ENCODE peak calls at places on chromosomes 3 and 15, in seven cellular contexts. L, F, W, G, T, C and V are unnamed samples.
A peak's percentile ranks its signal among the peaks of the same experiment; 100 is the strongest.

GRCh38 chr15:56099311-56099710 is 105.9 kb upstream of the NEDD4 start:
- DNase-seq in F (no peak), L (no peak), T (no peak), W (no peak), G (no peak), C (no peak), V (no peak)

GRCh38 chr3:66121288-66121687 is 82.6 kb upstream of the MAGI1 start:
- DNase-seq in T (peak; percentile 27), G (no peak), L (no peak), C (no peak), F (no peak), W (peak; percentile 15), V (no peak)

GRCh38 chr3:194906970-194907629 is 221.4 kb downstream of the FAM43A start:
- DNase-seq in C (no peak), T (no peak), W (peak; percentile 67), F (no peak), G (peak; percentile 32), L (no peak), V (no peak)

GRCh38 chr15:92618121-92618520 is 37.5 kb downstream of the FAM174B start:
- DNase-seq in T (no peak), F (no peak), C (no peak), G (no peak), L (no peak), W (no peak), V (no peak)

GRCh38 chr15:71962537-71962936 is 152.2 kb downstream of the NR2E3 start:
- DNase-seq in G (no peak), C (no peak), T (no peak), W (no peak), F (peak; percentile 3), L (no peak), V (no peak)

GRCh38 chr3:21893250-21893649 is 142.2 kb upstream of the ZNF385D start:
- DNase-seq in G (no peak), F (no peak), T (peak; percentile 49), L (no peak), C (no peak), W (no peak), V (no peak)

GRCh38 chr3:89038864-89039263 is 68.6 kb upstream of the EPHA3 start:
- DNase-seq in L (no peak), F (no peak), T (no peak), G (no peak), W (no peak), C (no peak), V (no peak)

GRCh38 chr3:29515451-29515850 is 234.6 kb downstream of the RBMS3 start:
- DNase-seq in F (peak; percentile 58), C (no peak), T (peak; percentile 63), L (no peak), W (peak; percentile 47), G (peak; percentile 76), V (peak; percentile 38)

GRCh38 chr3:183308746-183309145 is 55.7 kb downstream of the B3GNT5 start:
- DNase-seq in L (no peak), T (no peak), C (no peak), W (no peak), G (no peak), F (no peak), V (no peak)

GRCh38 chr3:8981700-8982099 is 18.4 kb upstream of the RAD18 start:
- DNase-seq in L (no peak), T (no peak), G (no peak), C (no peak), F (no peak), W (no peak), V (no peak)

GRCh38 chr3:37559461-37559860 is 302.2 kb upstream of the CTDSPL start:
- DNase-seq in W (peak; percentile 36), T (peak; percentile 55), G (no peak), F (no peak), C (no peak), L (peak; percentile 71), V (no peak)

GRCh38 chr15:49265911-49266310 is 95.9 kb downstream of the GALK2 start:
- DNase-seq in L (no peak), W (no peak), C (no peak), T (no peak), F (no peak), G (no peak), V (no peak)

GRCh38 chr3:103991461-103992115 is 1375.1 kb upstream of the ALCAM start:
- DNase-seq in C (peak; percentile 6), F (peak; percentile 41), G (peak; percentile 49), L (peak; percentile 51), T (peak; percentile 45), W (no peak), V (no peak)

GRCh38 chr15:51387699-51388041 is 46.2 kb downstream of the GLDN start:
- DNase-seq in C (no peak), W (no peak), F (no peak), T (no peak), G (no peak), L (no peak), V (no peak)

GRCh38 chr15:34154725-34155204 is 52.9 kb downstream of the PGBD4 start:
- DNase-seq in L (no peak), G (peak; percentile 23), W (peak; percentile 28), F (no peak), T (peak; percentile 4), C (no peak), V (peak; percentile 47)

GRCh38 chr3:150062492-150062891 is 91.8 kb upstream of the PFN2 start:
- DNase-seq in F (no peak), T (peak; percentile 79), W (peak; percentile 44), G (no peak), C (peak; percentile 79), L (peak; percentile 31), V (no peak)

GRCh38 chr3:193960485-193961172 is 175.3 kb upstream of the HES1 start:
- DNase-seq in G (no peak), W (no peak), T (peak; percentile 73), F (no peak), L (no peak), C (no peak), V (no peak)

GRCh38 chr15:93467327-93467726 is 378.3 kb upstream of the RGMA start:
- DNase-seq in C (no peak), T (no peak), F (no peak), G (peak; percentile 10), L (no peak), W (no peak), V (peak; percentile 89)

GRCh38 chr15:85564686-85565085 is 184.3 kb downstream of the AKAP13 start:
- DNase-seq in W (no peak), C (no peak), L (no peak), T (no peak), F (no peak), G (no peak), V (no peak)

GRCh38 chr15:95981209-95981608 is 349.3 kb upstream of the NR2F2 start:
- DNase-seq in C (no peak), G (no peak), F (no peak), W (no peak), L (no peak), T (no peak), V (no peak)

GRCh38 chr3:108946292-108947290 is 7.1 kb downstream of the GUCA1C start:
- DNase-seq in L (no peak), G (no peak), C (no peak), T (peak; percentile 56), W (no peak), F (no peak), V (peak; percentile 27)

DNA sequence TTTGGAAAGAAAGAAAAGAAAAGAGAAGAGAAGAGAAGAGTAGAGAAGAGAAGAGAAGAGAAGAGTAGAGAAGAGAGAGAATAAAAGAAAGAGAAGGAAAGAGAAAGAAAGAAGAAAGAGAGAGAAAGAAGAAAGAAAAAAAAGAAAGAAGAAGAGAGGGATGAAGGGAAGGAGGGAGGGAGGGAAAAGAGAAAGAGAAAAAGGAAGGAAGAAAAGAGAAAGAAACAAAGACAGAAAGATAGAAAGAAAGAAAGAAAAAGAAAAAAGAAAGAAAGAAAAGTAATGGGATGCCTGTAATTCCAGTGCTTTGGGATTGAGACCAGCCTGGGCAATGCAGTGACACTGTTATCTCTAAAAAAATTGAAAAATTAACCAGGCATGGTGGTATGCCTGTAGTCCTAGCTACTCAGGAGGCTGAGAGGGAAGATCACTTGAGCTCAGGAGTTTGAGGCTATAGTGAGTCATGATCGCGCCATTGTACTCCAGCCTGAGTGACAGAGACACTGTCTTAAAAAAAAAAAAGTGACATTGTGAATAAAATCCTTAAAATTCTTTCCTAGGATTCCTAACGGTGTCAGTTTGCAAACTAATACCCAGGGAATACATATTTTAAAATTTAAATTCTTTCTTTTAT is 1.7 kb downstream of the RASL12 start:
- DNase-seq in C (no peak), F (no peak), L (peak; percentile 30), G (peak; percentile 75), W (peak; percentile 72), T (no peak), V (no peak)
- H3K4me3 ChIP-seq in C (no peak overlapping the region), F (no peak overlapping the region), L (peak overlapping the region; percentile 51), G (no peak overlapping the region), W (peak overlapping the region; percentile 88), T (no peak overlapping the region), V (no peak overlapping the region)

DNA sequence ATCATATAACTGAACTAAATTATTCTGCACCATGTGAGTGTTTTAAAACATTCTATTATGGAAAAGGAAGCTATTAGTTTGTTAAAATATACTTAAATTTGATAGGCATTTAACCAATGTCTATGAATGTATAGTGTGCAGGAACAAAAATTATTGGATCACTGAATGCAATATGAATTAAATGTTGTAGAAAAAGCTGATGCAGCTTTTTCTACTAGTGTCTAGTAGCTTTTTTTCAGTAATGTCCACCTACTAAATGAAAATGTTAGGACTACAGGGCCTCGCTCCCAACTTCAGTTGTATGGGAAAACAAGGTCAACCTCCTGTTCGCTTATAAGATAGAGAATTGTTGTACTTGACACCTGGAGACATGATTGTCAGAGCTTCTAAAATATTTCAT is 335.0 kb downstream of the MECOM start:
- DNase-seq in G (no peak), L (no peak), T (no peak), F (no peak), W (no peak), C (no peak), V (no peak)
- H3K4me3 ChIP-seq in G (no peak overlapping the region), L (no peak overlapping the region), T (no peak overlapping the region), F (no peak overlapping the region), W (no peak overlapping the region), C (no peak overlapping the region), V (no peak overlapping the region)

DNA sequence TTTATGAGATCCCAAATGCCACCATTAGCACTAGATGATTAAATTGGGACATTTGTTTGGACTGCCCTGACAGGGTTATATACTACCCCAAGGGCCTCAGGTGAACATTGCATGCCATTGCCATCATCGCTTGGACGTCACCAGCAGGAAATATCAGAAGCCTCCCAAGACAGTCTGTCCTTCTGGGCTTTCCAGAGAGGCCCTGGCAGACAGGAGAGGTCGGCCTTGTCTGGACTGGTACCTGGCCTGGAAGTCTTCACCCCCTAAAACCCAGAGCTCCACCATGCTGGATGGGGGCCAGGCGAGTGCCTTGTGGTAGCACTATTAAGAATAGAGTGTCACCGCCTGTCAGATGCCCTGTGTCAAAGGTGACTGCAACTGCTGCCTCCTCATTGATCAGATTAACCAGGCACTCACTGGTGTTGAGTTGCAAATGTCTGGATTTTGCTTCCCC is 324.1 kb upstream of the RASGRP1 start:
- DNase-seq in G (no peak), C (no peak), F (no peak), T (no peak), L (peak; percentile 31), W (no peak), V (no peak)
- H3K4me3 ChIP-seq in G (no peak overlapping the region), C (no peak overlapping the region), F (no peak overlapping the region), T (no peak overlapping the region), L (no peak overlapping the region), W (no peak overlapping the region), V (no peak overlapping the region)

DNA sequence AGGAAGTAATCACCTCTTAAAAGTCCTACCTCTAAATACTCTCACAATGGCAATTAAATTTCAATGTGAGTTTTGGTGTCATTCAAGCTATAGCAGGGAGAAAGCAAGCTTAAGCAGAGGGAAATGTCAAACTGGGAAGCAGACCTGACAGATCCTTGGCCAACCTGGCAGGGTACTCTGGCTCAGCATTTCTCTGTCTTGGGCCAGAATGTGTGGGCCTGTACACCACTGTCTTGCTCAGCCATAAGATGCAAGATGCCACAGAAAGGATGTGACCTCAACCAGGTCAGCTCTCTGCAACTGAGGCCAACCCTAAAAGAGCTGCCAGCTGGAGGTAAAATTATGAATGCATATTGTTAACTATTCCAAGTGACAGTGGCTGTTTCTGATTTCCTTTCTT is 130.5 kb upstream of the CMC1 start:
- DNase-seq in W (no peak), C (no peak), L (no peak), F (no peak), T (no peak), G (no peak), V (no peak)
- H3K4me3 ChIP-seq in W (no peak overlapping the region), C (no peak overlapping the region), L (no peak overlapping the region), F (no peak overlapping the region), T (no peak overlapping the region), G (no peak overlapping the region), V (no peak overlapping the region)